ENCODE peak calls at places on chromosomes 11 and 22, in six cellular contexts. K, W, F, G, S and Q are unnamed samples. For H3K4me1 and H3K9me3, the result is how much of the 10 kb centered on the place peaks cover.

GRCh38 chr11:10669258-10670033 is 24.1 kb downstream of the IRAG1 start:
- DNase-seq in F (peak), W (no peak), K (peak), S (no peak), G (no peak), Q (no peak)

GRCh38 chr11:126332221-126332711 is 23.2 kb upstream of the ST3GAL4 start:
- DNase-seq in G (peak), K (peak), S (no peak), W (no peak), F (no peak), Q (no peak)

GRCh38 chr11:116394022-116394421 is 378.8 kb downstream of the BUD13 start:
- DNase-seq in S (no peak), G (no peak), K (no peak), F (no peak), W (no peak), Q (no peak)

GRCh38 chr11:21541226-21541625 is 651.7 kb upstream of the ANO5 start:
- DNase-seq in W (no peak), G (no peak), F (no peak), K (no peak), S (no peak), Q (no peak)

GRCh38 chr11:16226245-16226644 is 130.1 kb downstream of the SOX6 start:
- DNase-seq in S (no peak), K (peak), W (peak), F (peak), G (peak), Q (no peak)

GRCh38 chr11:127117231-127117671 is 116.7 kb upstream of the KIRREL3 start:
- DNase-seq in W (no peak), G (no peak), K (no peak), F (no peak), S (no peak), Q (no peak)

GRCh38 chr22:45905924-45906865 is 70.8 kb downstream of the WNT7B start:
- DNase-seq in G (no peak), W (no peak), F (no peak), S (no peak), K (peak), Q (no peak)

GRCh38 chr11:103537904-103538502 is 428.8 kb downstream of the DYNC2H1 start:
- DNase-seq in F (no peak), G (no peak), K (no peak), S (no peak), W (no peak), Q (no peak)

GRCh38 chr11:61890536-61891330 is 612 bp downstream of the FADS3 start:
- DNase-seq in K (peak), S (peak), F (peak), G (peak), W (no peak), Q (peak)

GRCh38 chr11:117597083-117597482 is 199.9 kb downstream of the DSCAML1 start:
- DNase-seq in S (no peak), K (peak), F (peak), W (no peak), G (no peak), Q (peak)

GRCh38 chr11:20261526-20261925 is 101.3 kb upstream of the DBX1 start:
- DNase-seq in F (no peak), S (no peak), G (no peak), K (no peak), W (no peak), Q (no peak)

GRCh38 chr22:46047226-46047625 is 70.3 kb upstream of the WNT7B start:
- DNase-seq in S (peak), G (peak), K (peak), F (peak), W (peak), Q (peak)

GRCh38 chr11:14642873-14643696 is 519 bp upstream of the PDE3B start:
- DNase-seq in G (no peak), S (no peak), F (peak), W (no peak), K (no peak), Q (peak)

GRCh38 chr22:17472886-17473285 is 90.4 kb upstream of the SLC25A18 start:
- DNase-seq in S (no peak), W (no peak), G (no peak), F (no peak), K (no peak), Q (no peak)
- H3K4me1 ChIP-seq in S (under half), W (under half), G (under half), F (under half), K (under half), Q (under half)

GRCh38 chr22:48691431-48691851 is 1136.2 kb downstream of the BRD1 start:
- DNase-seq in S (no peak), W (no peak), K (no peak), F (no peak), G (no peak), Q (peak)

GRCh38 chr22:48692734-48693376 is 1134.8 kb downstream of the BRD1 start:
- DNase-seq in W (no peak), S (no peak), F (no peak), K (no peak), G (peak), Q (no peak)

GRCh38 chr22:48694296-48694883 is 1133.3 kb downstream of the BRD1 start:
- DNase-seq in W (no peak), F (no peak), K (no peak), G (no peak), S (no peak), Q (no peak)

GRCh38 chr22:48695251-48695650 is 1132.4 kb downstream of the BRD1 start:
- DNase-seq in S (no peak), K (no peak), G (no peak), F (no peak), W (no peak), Q (no peak)

GRCh38 chr22:48693377-48694135 is 1134.1 kb downstream of the BRD1 start:
- DNase-seq in F (no peak), S (no peak), W (no peak), G (no peak), K (no peak), Q (peak)
- H3K9me3 ChIP-seq in F (under half), S (under half), W (under half), G (under half), K (under half), Q (under half)

GRCh38 chr11:121655481-121656332 is 202.9 kb upstream of the SORL1-AS1 start:
- DNase-seq in K (peak), S (peak), F (peak), G (peak), W (peak), Q (peak)

GRCh38 chr11:121654506-121655480 is 202.0 kb upstream of the SORL1-AS1 start:
- DNase-seq in G (peak), F (no peak), K (no peak), W (no peak), S (no peak), Q (no peak)

GRCh38 chr11:121657191-121657590 is 204.4 kb upstream of the SORL1-AS1 start:
- DNase-seq in W (no peak), F (no peak), S (no peak), G (peak), K (no peak), Q (no peak)

GRCh38 chr11:121659811-121660210 is 207.0 kb upstream of the SORL1-AS1 start:
- DNase-seq in F (no peak), S (no peak), G (no peak), K (no peak), W (no peak), Q (no peak)

DNA sequence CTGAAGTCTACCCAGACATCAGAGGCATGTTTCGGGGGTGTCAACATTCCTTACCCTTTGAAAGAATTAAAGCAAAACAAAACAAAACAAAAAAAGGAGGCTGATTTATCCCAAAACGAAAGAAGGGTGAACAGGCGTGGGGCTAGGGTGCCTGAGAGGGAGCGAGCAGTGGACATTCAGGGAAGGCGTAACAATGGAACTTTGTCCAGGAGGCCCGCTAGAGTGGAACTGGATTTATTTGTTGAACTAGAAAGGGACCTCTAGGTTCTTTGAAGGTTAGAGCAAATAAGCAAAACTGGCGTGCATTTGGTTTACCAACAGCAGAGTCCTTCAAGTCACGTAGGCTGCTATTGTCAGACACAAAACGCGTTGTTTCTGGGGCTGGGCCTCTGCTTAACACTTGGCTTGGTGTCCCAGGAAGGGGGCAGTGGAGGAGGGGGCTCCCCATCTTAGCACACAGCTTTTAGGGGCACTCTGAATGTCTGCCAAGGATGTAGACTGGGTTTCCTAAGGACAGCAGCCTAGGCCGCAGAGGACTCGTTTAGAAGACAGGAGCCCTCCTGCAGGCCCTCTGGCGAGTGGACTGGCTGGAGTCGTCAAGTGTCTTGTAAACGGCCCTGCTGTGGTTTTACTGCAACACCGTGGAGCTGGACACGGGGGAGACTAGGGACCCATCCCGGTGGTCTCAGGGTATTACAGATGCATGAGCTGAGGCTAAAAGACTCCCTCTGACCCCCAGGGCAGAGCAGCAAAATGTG is 203.7 kb upstream of the SORL1-AS1 start:
- DNase-seq in F (no peak), G (peak), W (no peak), S (no peak), K (no peak), Q (no peak)
- H3K4me3 ChIP-seq in F (no peak), G (peak), W (peak), S (peak), K (no peak), Q (peak)

DNA sequence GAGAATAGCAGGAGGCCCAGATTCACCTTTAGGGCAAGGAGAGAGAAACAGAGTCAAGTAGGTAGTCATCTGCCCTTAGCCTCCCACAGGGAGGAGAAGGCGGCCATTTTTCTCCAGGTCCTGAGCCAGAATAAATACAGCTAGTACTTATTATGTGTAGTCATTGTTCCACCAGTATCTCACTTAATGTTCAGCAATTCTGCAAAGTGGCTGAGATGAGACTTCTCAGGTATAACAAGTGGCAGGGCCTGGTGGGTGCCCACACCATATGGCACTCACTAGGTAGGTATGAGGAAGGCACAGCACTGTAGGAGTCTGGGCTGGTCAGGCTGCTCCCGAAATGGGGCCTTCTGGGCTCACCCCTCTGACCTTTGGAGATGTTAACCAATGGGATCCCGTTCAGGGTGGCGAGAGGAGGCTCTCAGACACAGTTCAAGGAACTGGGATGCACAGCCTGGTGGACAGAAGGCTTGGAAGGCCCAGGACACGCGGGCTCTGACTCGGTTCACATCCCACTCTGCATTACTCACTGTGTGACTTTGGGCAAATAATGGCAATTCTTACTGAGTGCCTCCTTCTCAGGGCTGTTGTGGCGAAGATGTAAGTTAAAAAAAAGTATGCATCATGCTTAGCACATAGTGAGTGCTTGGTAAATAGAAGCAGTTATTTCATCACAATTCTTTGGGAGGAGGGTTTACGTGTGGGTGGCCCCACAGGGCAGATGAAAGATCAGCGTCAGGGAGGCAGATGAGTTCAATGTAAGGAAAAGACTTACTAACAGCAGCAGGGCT is 25.1 kb downstream of the RTN4RL2 start:
- DNase-seq in S (no peak), W (no peak), K (no peak), G (no peak), F (no peak), Q (no peak)
- H3K4me1 ChIP-seq in S (under half), W (under half), K (under half), G (under half), F (under half), Q (under half)

GRCh38 chr22:48850658-48851287 is 976.9 kb downstream of the BRD1 start:
- DNase-seq in S (peak), W (no peak), G (no peak), F (peak), K (no peak), Q (peak)
- H3K9me3 ChIP-seq in S (under half), W (under half), G (under half), F (under half), K (under half), Q (under half)

DNA sequence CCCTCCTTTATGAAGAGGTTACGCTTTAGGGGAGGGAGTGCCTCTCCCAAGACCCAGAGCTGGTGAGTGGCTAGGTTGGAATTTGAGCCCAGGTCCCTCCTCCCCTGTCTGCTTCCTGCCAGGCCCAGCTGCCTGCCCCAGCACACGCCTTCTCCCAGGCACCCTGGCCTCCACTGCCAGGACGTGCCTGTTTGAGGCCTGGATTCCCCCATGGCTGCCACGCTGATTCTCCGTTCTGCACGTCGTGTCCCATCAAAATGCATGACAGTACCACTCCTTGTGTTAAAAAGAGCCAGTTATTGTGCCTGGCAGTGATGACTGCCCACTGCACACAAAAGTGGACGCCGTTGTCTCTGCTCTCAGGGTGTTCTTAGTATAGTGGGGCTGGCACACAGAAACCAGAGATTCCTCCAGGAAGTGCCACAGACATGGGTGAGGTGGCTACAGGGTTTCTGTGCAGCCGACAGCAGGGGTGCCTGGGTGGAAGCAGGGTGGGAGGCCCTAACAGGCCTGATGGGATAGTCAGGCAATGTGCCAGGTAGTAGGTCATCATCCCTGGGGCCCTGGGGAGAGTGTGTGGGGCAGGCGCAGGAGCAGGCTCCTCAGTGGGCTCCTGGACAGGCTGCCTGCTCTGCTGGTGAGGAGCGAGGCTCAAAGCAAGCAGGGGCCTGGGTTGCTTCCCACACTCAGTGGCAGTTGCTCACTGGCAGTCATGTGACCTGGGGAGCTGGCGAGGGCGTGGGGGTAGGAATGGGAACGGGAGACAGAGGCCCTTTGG is 24.2 kb downstream of the MED15 start:
- DNase-seq in K (peak), W (peak), F (no peak), S (no peak), G (no peak), Q (peak)
- H3K4me3 ChIP-seq in K (no peak), W (no peak), F (no peak), S (no peak), G (no peak), Q (no peak)

GRCh38 chr22:17436981-17437410 is 67.7 kb downstream of the CECR2 start:
- DNase-seq in G (no peak), S (no peak), F (no peak), K (no peak), W (no peak), Q (no peak)

GRCh38 chr22:17431179-17431578 is 61.9 kb downstream of the CECR2 start:
- DNase-seq in S (no peak), K (no peak), F (no peak), G (no peak), W (no peak), Q (no peak)

GRCh38 chr22:17434856-17435255 is 65.6 kb downstream of the CECR2 start:
- DNase-seq in W (no peak), F (no peak), G (no peak), S (no peak), K (no peak), Q (no peak)

GRCh38 chr22:17436382-17436951 is 67.2 kb downstream of the CECR2 start:
- DNase-seq in F (no peak), W (no peak), K (no peak), S (no peak), G (no peak), Q (peak)

GRCh38 chr22:17435375-17435774 is 66.1 kb downstream of the CECR2 start:
- DNase-seq in F (no peak), G (no peak), K (no peak), W (no peak), S (no peak), Q (no peak)
- H3K4me1 ChIP-seq in F (under half), G (under half), K (under half), W (under half), S (under half), Q (under half)

GRCh38 chr11:58711832-58712231 is 19.9 kb downstream of the GLYAT start:
- DNase-seq in G (no peak), K (no peak), F (no peak), W (no peak), S (no peak), Q (no peak)
- H3K9me3 ChIP-seq in G (under half), K (under half), F (under half), W (under half), S (under half), Q (under half)

DNA sequence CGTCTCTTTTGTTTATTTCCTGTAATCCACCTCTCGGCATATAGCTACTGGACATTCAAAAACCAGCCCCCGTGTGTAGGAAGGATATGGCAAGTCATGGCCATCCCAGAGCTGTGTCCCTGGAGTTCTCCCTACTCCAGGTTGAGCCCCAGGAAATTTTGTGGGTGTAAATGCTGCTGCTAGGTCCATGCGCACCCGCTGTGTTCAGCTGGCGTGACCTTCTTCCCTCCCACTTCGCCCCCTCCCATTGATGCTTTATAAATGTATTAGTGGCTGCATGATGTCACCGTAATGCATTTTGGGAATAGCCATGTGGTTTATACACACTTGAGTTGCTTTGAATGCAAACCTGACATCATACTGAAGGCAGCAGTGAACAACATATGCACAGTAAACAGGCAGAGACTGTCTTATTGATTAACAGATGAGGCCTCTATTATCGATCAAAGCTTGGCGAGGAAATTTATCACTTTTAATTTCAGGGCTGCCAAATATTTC is 113.7 kb upstream of the NNMT start:
- DNase-seq in F (no peak), K (no peak), G (no peak), S (no peak), W (no peak), Q (no peak)
- H3K4me3 ChIP-seq in F (no peak), K (no peak), G (no peak), S (peak), W (no peak), Q (no peak)

GRCh38 chr11:66854729-66855211 is 2.1 kb upstream of the LRFN4 start:
- DNase-seq in W (no peak), G (no peak), S (peak), F (no peak), K (no peak), Q (no peak)
- H3K4me1 ChIP-seq in W (under half), G (under half), S (under half), F (under half), K (under half), Q (under half)